ENCODE peak calls at places on chromosomes 4 and X, in eight cellular contexts. J is Peyer's patch, W is mesothelial cell of epicardium, C is mammary epithelial cell, I is AG10803, A is left ventricle myocardium inferior, X is astrocyte, Y is stomach. Z is an unnamed sample.

GRCh38 chrX:106780259-106780658 is 22.2 kb upstream of the TBC1D8B start:
- DNase-seq in J (no peak), W (no peak), C (peak; percentile 22), I (no peak), A (no peak), X (peak; percentile 27), Y (no peak), Z (no peak)

GRCh38 chr4:69025191-69025998 is 70.9 kb upstream of the UGT2B7 start:
- DNase-seq in J (no peak), W (no peak), C (no peak), I (no peak), A (no peak), X (no peak), Y (no peak), Z (no peak)

GRCh38 chrX:71859637-71860036 is 51.0 kb upstream of the NHSL2 start:
- DNase-seq in J (no peak), W (no peak), C (peak; percentile 36), I (peak; percentile 36), A (no peak), X (peak; percentile 17), Y (no peak), Z (peak; percentile 21)

GRCh38 chr4:155854597-155855226 is 11.4 kb downstream of the ASIC5 start:
- DNase-seq in J (no peak), W (no peak), C (no peak), I (peak; percentile 43), A (no peak), X (peak; percentile 70), Y (no peak), Z (no peak)

GRCh38 chr4:40311811-40312346 is 23.3 kb upstream of the CHRNA9 start:
- DNase-seq in J (no peak), W (no peak), C (peak; percentile 53), I (no peak), A (no peak), X (no peak), Y (peak; percentile 48), Z (no peak)

GRCh38 chrX:13265549-13266132 is 54.2 kb downstream of the ATXN3L start:
- DNase-seq in J (no peak), W (no peak), C (no peak), I (no peak), A (no peak), X (no peak), Y (no peak), Z (no peak)

GRCh38 chrX:120769576-120770341 is 105.9 kb downstream of the CT47B1 start:
- DNase-seq in J (no peak), W (no peak), C (peak; percentile 64), I (peak; percentile 91), A (no peak), X (peak; percentile 49), Y (no peak), Z (peak; percentile 27)

GRCh38 chrX:38006283-38006682 is at the start of gene SYTL5:
- DNase-seq in J (no peak), W (no peak), C (peak; percentile 10), I (no peak), A (no peak), X (peak; percentile 0), Y (no peak), Z (no peak)

GRCh38 chr4:8336412-8337075 is 67.0 kb downstream of the HTRA3 start:
- DNase-seq in J (no peak), W (no peak), C (peak; percentile 95), I (peak; percentile 25), A (no peak), X (no peak), Y (peak; percentile 22), Z (no peak)

GRCh38 chrX:154791951-154792350 is 13.3 kb downstream of the MPP1 start:
- DNase-seq in J (no peak), W (no peak), C (no peak), I (no peak), A (no peak), X (no peak), Y (no peak), Z (no peak)

GRCh38 chrX:52556741-52557140 is 39.9 kb upstream of the XAGE1B start:
- DNase-seq in J (no peak), W (no peak), C (no peak), I (no peak), A (no peak), X (no peak), Y (no peak), Z (no peak)

GRCh38 chr4:173891072-173891471 is 361.0 kb upstream of the HAND2 start:
- DNase-seq in J (no peak), W (no peak), C (no peak), I (no peak), A (no peak), X (no peak), Y (no peak), Z (no peak)

GRCh38 chr4:97106161-97106560 is 1037.1 kb downstream of the STPG2 start:
- DNase-seq in J (no peak), W (no peak), C (no peak), I (no peak), A (no peak), X (no peak), Y (no peak), Z (no peak)

GRCh38 chr4:27807207-27807606 is 946.6 kb downstream of the STIM2 start:
- DNase-seq in J (no peak), W (no peak), C (no peak), I (no peak), A (no peak), X (peak; percentile 25), Y (no peak), Z (no peak)

GRCh38 chrX:30572004-30572403 is 5.6 kb downstream of the TASL start:
- DNase-seq in J (no peak), W (no peak), C (no peak), I (no peak), A (no peak), X (no peak), Y (no peak), Z (peak; percentile 8)

GRCh38 chr4:145937021-145937861 is 1.4 kb downstream of the ZNF827 start:
- DNase-seq in J (peak; percentile 88), W (peak; percentile 76), C (peak; percentile 42), I (peak; percentile 59), A (peak; percentile 67), X (peak; percentile 49), Y (peak; percentile 62), Z (peak; percentile 70)

DNA sequence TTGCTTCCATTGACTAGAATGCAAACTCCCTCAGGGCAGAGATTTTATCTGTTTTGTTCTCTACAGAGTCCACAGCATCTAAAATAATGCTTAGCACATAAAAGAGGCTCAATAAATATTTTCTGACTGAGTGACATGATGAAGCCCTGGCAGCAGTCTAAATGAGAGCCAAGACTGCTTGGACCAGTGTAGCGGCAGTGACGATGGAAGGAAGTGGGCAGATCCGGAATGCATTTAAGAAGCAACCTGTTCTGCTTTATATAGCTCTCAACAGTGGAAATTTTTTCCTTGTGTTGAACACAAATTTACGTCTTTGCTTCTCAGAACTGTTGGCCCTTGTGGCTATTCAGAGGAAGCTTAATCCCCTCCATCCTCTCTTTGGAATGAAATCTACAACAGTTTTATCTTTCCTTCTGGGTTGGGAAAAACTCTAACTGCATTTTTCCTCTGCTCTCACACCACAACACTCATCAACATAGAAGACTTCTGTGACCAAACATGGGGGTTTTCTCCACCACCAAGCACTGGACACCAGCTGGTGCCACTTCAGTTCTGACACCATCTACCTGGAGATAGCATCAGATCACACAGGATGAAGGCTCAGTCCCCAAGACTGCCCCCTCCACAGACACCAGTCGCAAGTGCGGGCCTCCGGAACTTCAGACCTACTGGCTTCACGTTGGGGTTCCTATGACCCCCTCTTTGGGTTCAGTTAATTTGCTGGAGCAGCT is 7.0 kb upstream of the BEND4 start:
- DNase-seq in J (no peak), W (no peak), C (no peak), I (no peak), A (no peak), X (no peak), Y (no peak), Z (no peak)
- TF ChIP-seq CTCF in J (no peak), W (no peak), C (no peak), I (no peak), A (no peak), X (no peak), Y (no peak), Z (no peak)

GRCh38 chr4:24240655-24241054 is 343.7 kb downstream of the DHX15 start:
- DNase-seq in J (no peak), W (no peak), C (no peak), I (no peak), A (no peak), X (no peak), Y (no peak), Z (no peak)
- TF ChIP-seq CTCF in J (no peak), W (no peak), C (no peak), I (no peak), A (no peak), X (no peak), Y (no peak), Z (no peak)

DNA sequence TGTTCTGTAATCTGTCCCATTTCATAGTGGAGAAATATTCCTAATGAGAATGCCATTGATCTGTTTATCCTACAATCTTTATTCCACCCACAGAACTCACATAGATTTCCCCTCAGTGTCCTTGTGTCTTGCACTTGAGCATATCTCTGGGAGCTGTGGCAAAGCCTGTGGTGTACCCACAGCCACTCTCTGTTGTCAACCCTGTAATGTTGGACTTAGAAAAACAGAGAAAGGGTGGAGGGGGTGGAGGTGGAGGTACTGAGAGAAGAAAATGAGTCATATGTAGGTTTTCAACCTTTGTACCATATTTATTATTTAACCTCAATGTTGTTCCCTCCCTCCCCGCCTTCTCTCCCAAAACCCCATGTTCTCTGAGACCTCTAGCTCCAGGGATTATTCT is 46.9 kb upstream of the TLL1 start:
- DNase-seq in J (no peak), W (no peak), C (no peak), I (no peak), A (no peak), X (no peak), Y (no peak), Z (no peak)
- TF ChIP-seq CTCF in J (no peak), W (no peak), C (no peak), I (no peak), A (no peak), X (no peak), Y (no peak), Z (no peak)

GRCh38 chr4:70936200-70936787 is 34.1 kb downstream of the MOB1B start:
- DNase-seq in J (no peak), W (no peak), C (no peak), I (peak; percentile 23), A (no peak), X (peak; percentile 37), Y (no peak), Z (no peak)

GRCh38 chr4:70938087-70938486 is 35.9 kb downstream of the MOB1B start:
- DNase-seq in J (no peak), W (no peak), C (no peak), I (no peak), A (no peak), X (no peak), Y (no peak), Z (no peak)

GRCh38 chr4:70943115-70943514 is 40.9 kb downstream of the MOB1B start:
- DNase-seq in J (no peak), W (no peak), C (no peak), I (no peak), A (no peak), X (no peak), Y (no peak), Z (no peak)

GRCh38 chr4:70945046-70945445 is 42.9 kb downstream of the MOB1B start:
- DNase-seq in J (no peak), W (no peak), C (no peak), I (no peak), A (no peak), X (no peak), Y (no peak), Z (no peak)

DNA sequence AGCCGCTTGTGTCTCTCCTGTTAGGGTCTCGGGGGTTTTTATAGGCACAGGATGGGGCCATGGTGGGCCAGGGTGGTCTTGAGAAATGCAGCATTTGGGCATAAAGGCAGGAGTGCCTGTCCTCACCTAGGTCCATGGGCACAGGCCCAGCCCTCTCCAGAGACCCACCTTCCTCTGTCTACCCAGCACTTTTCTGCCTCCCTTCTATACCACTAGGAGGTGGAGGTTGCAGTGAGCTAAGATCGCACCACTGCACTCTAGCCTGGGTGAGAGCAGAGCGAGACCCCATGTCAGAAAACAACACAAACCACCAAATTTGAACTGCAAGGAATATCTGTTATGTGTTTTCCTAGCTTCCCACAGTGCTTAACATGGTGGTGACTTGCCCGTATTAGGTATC is 38.0 kb downstream of the MOB1B start:
- DNase-seq in J (no peak), W (no peak), C (no peak), I (no peak), A (no peak), X (no peak), Y (no peak), Z (no peak)
- TF ChIP-seq CTCF in J (no peak), W (no peak), C (no peak), I (no peak), A (no peak), X (no peak), Y (no peak), Z (no peak)